ENCODE peak calls at places on chromosomes 13 and 19, in four cellular contexts. One of them, this sample, is unnamed.

GRCh38 chr13:35881360-35881759 is 249.8 kb downstream of the DCLK1 start:
- DNase-seq in K562: no peak
- DNase-seq in HepG2: no peak
- DNase-seq in GM12878: no peak
- DNase-seq in this sample: no peak

GRCh38 chr19:2702170-2703076 is at the start of gene GNG7:
- DNase-seq in HepG2: peak; percentile 78
- DNase-seq in K562: peak; percentile 100
- DNase-seq in GM12878: no peak
- DNase-seq in this sample: peak; percentile 96

GRCh38 chr19:19627716-19628498 is at the start of gene LPAR2:
- DNase-seq in K562: no peak
- DNase-seq in HepG2: no peak
- DNase-seq in GM12878: no peak
- DNase-seq in this sample: peak; percentile 76

GRCh38 chr13:97999653-98000052 is 46.2 kb downstream of the IPO5 start:
- DNase-seq in HepG2: no peak
- DNase-seq in K562: no peak
- DNase-seq in GM12878: no peak
- DNase-seq in this sample: no peak

GRCh38 chr13:114259374-114259773 is 22.0 kb upstream of the UPF3A start:
- DNase-seq in K562: no peak
- DNase-seq in HepG2: no peak
- DNase-seq in GM12878: no peak
- DNase-seq in this sample: no peak

GRCh38 chr13:44989941-44990340 is 603 bp downstream of the GPALPP1 start:
- DNase-seq in K562: no peak
- DNase-seq in HepG2: no peak
- DNase-seq in GM12878: no peak
- DNase-seq in this sample: no peak

GRCh38 chr13:114179087-114179658 is at the start of gene CFAP97D2:
- DNase-seq in K562: no peak
- DNase-seq in GM12878: no peak
- DNase-seq in HepG2: no peak
- DNase-seq in this sample: no peak

GRCh38 chr13:97301382-97302095 is 79.4 kb downstream of the MBNL2 start:
- DNase-seq in K562: no peak
- DNase-seq in HepG2: no peak
- DNase-seq in GM12878: no peak
- DNase-seq in this sample: no peak

GRCh38 chr19:17526922-17527321 is 15.5 kb downstream of the PGLS start:
- DNase-seq in GM12878: peak; percentile 44
- DNase-seq in HepG2: no peak
- DNase-seq in K562: no peak
- DNase-seq in this sample: no peak

GRCh38 chr13:107295391-107296157 is 727.6 kb upstream of the ARGLU1 start:
- DNase-seq in K562: no peak
- DNase-seq in HepG2: no peak
- DNase-seq in GM12878: no peak
- DNase-seq in this sample: no peak

GRCh38 chr19:2962018-2962670 is 15.2 kb upstream of the TLE6 start:
- DNase-seq in K562: peak; percentile 66
- DNase-seq in GM12878: peak; percentile 65
- DNase-seq in HepG2: peak; percentile 70
- DNase-seq in this sample: peak; percentile 52

GRCh38 chr13:74174810-74175209 is 40.6 kb upstream of the KLF12 start:
- DNase-seq in HepG2: no peak
- DNase-seq in K562: no peak
- DNase-seq in GM12878: no peak
- DNase-seq in this sample: no peak

GRCh38 chr13:97226013-97226412 is 3.9 kb downstream of the MBNL2 start:
- DNase-seq in GM12878: no peak
- DNase-seq in K562: no peak
- DNase-seq in HepG2: no peak
- DNase-seq in this sample: no peak

GRCh38 chr19:38831142-38831605 is 420 bp downstream of the ECH1 start:
- DNase-seq in HepG2: peak; percentile 87
- DNase-seq in K562: peak; percentile 53
- DNase-seq in GM12878: no peak
- DNase-seq in this sample: peak; percentile 43

GRCh38 chr13:22926176-22927007 is 254.4 kb upstream of the SGCG start:
- DNase-seq in GM12878: no peak
- DNase-seq in HepG2: no peak
- DNase-seq in K562: peak; percentile 88
- DNase-seq in this sample: peak; percentile 79

GRCh38 chr13:101341464-101341863 is 74.8 kb downstream of the NALCN start:
- DNase-seq in GM12878: no peak
- DNase-seq in K562: no peak
- DNase-seq in HepG2: no peak
- DNase-seq in this sample: no peak

GRCh38 chr19:49528211-49528771 is 488 bp downstream of the RCN3 start:
- DNase-seq in GM12878: no peak
- DNase-seq in K562: peak; percentile 8
- DNase-seq in HepG2: no peak
- DNase-seq in this sample: peak; percentile 26

GRCh38 chr19:12969292-12969988 is at the start of gene DAND5:
- DNase-seq in HepG2: no peak
- DNase-seq in K562: peak; percentile 52
- DNase-seq in GM12878: no peak
- DNase-seq in this sample: no peak

GRCh38 chr13:49454388-49455015 is 10.4 kb downstream of the SETDB2 start:
- DNase-seq in HepG2: no peak
- DNase-seq in GM12878: no peak
- DNase-seq in K562: no peak
- DNase-seq in this sample: no peak

GRCh38 chr13:30907167-30907761 is 1.2 kb downstream of the MEDAG start:
- DNase-seq in GM12878: no peak
- DNase-seq in HepG2: peak; percentile 6
- DNase-seq in K562: no peak
- DNase-seq in this sample: no peak

GRCh38 chr13:30905932-30906383 is at the start of gene MEDAG:
- DNase-seq in K562: no peak
- DNase-seq in GM12878: no peak
- DNase-seq in HepG2: no peak
- DNase-seq in this sample: peak; percentile 15

GRCh38 chr13:30900952-30901749 is 4.9 kb upstream of the MEDAG start:
- DNase-seq in K562: no peak
- DNase-seq in HepG2: no peak
- DNase-seq in GM12878: no peak
- DNase-seq in this sample: no peak

GRCh38 chr13:30906411-30906990 is 430 bp downstream of the MEDAG start:
- DNase-seq in HepG2: no peak
- DNase-seq in GM12878: no peak
- DNase-seq in K562: no peak
- DNase-seq in this sample: peak; percentile 44

DNA sequence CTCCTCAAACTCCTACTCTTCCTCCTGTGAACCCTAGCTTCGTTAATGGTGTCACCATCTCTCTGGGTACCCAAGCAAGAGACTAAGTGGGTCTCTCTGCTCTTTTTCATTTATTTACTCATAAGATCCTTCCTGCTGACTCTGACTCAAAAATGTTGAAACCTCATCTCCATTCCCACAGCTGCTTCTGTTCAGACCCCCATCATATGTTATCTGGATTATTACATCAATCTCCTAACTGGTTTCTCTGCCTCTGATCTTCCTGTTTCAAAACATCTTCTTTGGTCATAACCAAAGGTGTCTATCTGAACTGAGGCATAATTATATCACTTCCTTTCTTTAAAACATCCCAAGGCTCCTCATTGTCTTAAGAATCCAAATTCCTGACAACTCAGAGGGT is 2.0 kb upstream of the MEDAG start:
- DNase-seq in K562: no peak
- DNase-seq in HepG2: no peak
- DNase-seq in GM12878: no peak
- DNase-seq in this sample: no peak
- TF ChIP-seq ETV6 in K562: no peak
- TF ChIP-seq ETV6 in HepG2: no peak
- TF ChIP-seq ETV6 in GM12878: no peak
- TF ChIP-seq ETV6 in this sample: no peak

DNA sequence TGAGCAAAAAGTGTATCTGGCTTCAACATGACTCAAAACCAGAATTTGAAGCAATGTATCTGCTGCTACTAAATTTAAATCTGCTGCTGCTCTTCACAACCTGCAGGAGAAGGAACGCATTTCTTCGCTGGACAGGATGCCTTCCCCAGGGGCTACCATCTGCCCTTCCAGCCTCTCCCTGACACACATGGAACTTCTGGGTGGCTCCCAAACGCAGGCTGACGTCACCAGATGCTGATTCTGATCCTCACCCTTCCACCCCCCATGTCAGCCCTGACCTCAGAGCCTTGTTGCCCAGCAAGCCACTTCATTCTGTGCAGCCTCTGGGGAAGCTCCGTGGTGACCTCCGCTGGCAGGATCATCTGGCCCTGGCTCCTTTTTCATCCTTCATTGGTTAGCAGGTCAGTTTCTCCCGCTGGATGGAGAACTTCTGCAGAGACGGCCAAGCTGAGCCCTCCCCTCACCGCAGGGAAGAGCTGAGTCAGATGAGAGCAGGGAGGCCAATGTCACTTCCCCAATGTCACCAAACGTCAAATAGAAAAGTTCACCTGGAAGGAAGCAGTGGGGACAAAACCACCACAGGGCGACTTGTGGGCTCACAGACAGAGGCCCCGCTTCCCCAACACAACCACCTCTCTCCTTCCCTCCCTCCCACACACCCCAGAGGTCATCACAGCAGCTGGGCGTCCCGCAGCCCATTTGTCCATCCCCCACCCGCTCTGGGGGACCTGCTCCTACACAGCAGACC is 14.0 kb upstream of the RAB20 start:
- DNase-seq in GM12878: peak; percentile 43
- DNase-seq in K562: peak; percentile 42
- DNase-seq in HepG2: peak; percentile 20
- DNase-seq in this sample: no peak
- TF ChIP-seq ETV6 in GM12878: no peak
- TF ChIP-seq ETV6 in K562: no peak
- TF ChIP-seq ETV6 in HepG2: no peak
- TF ChIP-seq ETV6 in this sample: no peak

GRCh38 chr19:41957838-41958366 is 1.2 kb downstream of the RABAC1 start:
- DNase-seq in GM12878: no peak
- DNase-seq in HepG2: peak; percentile 81
- DNase-seq in K562: peak; percentile 91
- DNase-seq in this sample: peak; percentile 83
- TF ChIP-seq ETV6 in GM12878: no peak
- TF ChIP-seq ETV6 in HepG2: no peak
- TF ChIP-seq ETV6 in K562: no peak
- TF ChIP-seq ETV6 in this sample: no peak

GRCh38 chr13:39091586-39091985 is 53.3 kb downstream of the NHLRC3 start:
- DNase-seq in GM12878: no peak
- DNase-seq in HepG2: no peak
- DNase-seq in K562: no peak
- DNase-seq in this sample: no peak
- TF ChIP-seq ETV6 in GM12878: no peak
- TF ChIP-seq ETV6 in HepG2: no peak
- TF ChIP-seq ETV6 in K562: no peak
- TF ChIP-seq ETV6 in this sample: no peak

This sample was measured in WTC11.